ENCODE peak calls at places on chromosomes 5 and 9, in six cellular contexts. Y is T-cell, G is NCI-H1105 treated with DMSO at 0.1 percent for 48 hours, I is GM03348, Z is GM04504, N is Peyer's patch. C is an unnamed sample.

GRCh38 chr5:143543358-143544255 is 140.1 kb upstream of the NR3C1 start:
- DNase-seq in Y (no peak), G (no peak), I (peak; percentile 55), Z (no peak), N (no peak), C (no peak)

GRCh38 chr5:66745297-66745696 is 149.1 kb downstream of the MAST4 start:
- DNase-seq in Y (no peak), G (no peak), I (no peak), Z (no peak), N (no peak), C (no peak)

GRCh38 chr5:10635257-10635860 is 71.5 kb downstream of the ANKRD33B start:
- DNase-seq in Y (no peak), G (no peak), I (peak; percentile 52), Z (no peak), N (peak; percentile 67), C (no peak)

GRCh38 chr5:160165137-160166068 is 46.2 kb upstream of the PWWP2A start:
- DNase-seq in Y (no peak), G (no peak), I (peak; percentile 95), Z (peak; percentile 97), N (peak; percentile 38), C (peak; percentile 19)

GRCh38 chr9:95552814-95553546 is 36.2 kb upstream of the PTCH1 start:
- DNase-seq in Y (peak; percentile 39), G (no peak), I (no peak), Z (no peak), N (no peak), C (no peak)

GRCh38 chr5:133637206-133637605 is 24.9 kb upstream of the FSTL4 start:
- DNase-seq in Y (no peak), G (no peak), I (no peak), Z (no peak), N (no peak), C (no peak)

GRCh38 chr5:7728076-7728475 is 122.9 kb downstream of the CFAP90 start:
- DNase-seq in Y (no peak), G (peak; percentile 79), I (no peak), Z (no peak), N (no peak), C (no peak)

GRCh38 chr5:133421394-133421793 is 190.9 kb downstream of the FSTL4 start:
- DNase-seq in Y (no peak), G (no peak), I (no peak), Z (no peak), N (no peak), C (no peak)

GRCh38 chr5:90560771-90561170 is 2.2 kb downstream of the ADGRV1 start:
- DNase-seq in Y (no peak), G (no peak), I (no peak), Z (no peak), N (no peak), C (no peak)

GRCh38 chr5:38601133-38601842 is 44.8 kb upstream of the LIFR start:
- DNase-seq in Y (no peak), G (no peak), I (no peak), Z (no peak), N (no peak), C (no peak)

GRCh38 chr5:57504357-57504756 is 21.7 kb upstream of the ACTBL2 start:
- DNase-seq in Y (no peak), G (no peak), I (no peak), Z (no peak), N (no peak), C (no peak)

GRCh38 chr5:149130121-149130931 is 11.0 kb upstream of the ABLIM3 start:
- DNase-seq in Y (no peak), G (no peak), I (no peak), Z (no peak), N (no peak), C (no peak)

GRCh38 chr9:131487621-131488031 is 15.1 kb upstream of the POMT1 start:
- DNase-seq in Y (no peak), G (no peak), I (no peak), Z (no peak), N (no peak), C (no peak)

GRCh38 chr5:67679184-67679855 is 482.7 kb upstream of the CD180 start:
- DNase-seq in Y (no peak), G (no peak), I (no peak), Z (no peak), N (no peak), C (no peak)

GRCh38 chr5:10859393-10860195 is 98.6 kb upstream of the DAP start:
- DNase-seq in Y (no peak), G (no peak), I (no peak), Z (no peak), N (no peak), C (no peak)

GRCh38 chr5:14123974-14124482 is 19.1 kb upstream of the TRIO start:
- DNase-seq in Y (no peak), G (peak; percentile 90), I (no peak), Z (no peak), N (no peak), C (peak; percentile 76)

GRCh38 chr9:101736723-101737122 is 1.7 kb downstream of the GRIN3A start:
- DNase-seq in Y (no peak), G (no peak), I (peak; percentile 13), Z (no peak), N (no peak), C (peak; percentile 21)

GRCh38 chr5:135154961-135155360 is 120.9 kb upstream of the PITX1 start:
- DNase-seq in Y (no peak), G (no peak), I (no peak), Z (no peak), N (no peak), C (no peak)

GRCh38 chr9:91659529-91660294 is 236.1 kb upstream of the NFIL3 start:
- DNase-seq in Y (no peak), G (peak; percentile 15), I (peak; percentile 56), Z (peak; percentile 3), N (no peak), C (no peak)

C was measured in NCI-H510A.